ENCODE peak calls at places on chromosomes 1 and 21, in four cellular contexts. One of them, this sample, is unnamed.

GRCh38 chr1:34984435-34985062 is 598 bp downstream of the TMEM35B start:
- DNase-seq in GM12878: no peak
- DNase-seq in HL-60: peak
- DNase-seq in K562: peak
- DNase-seq in this sample: no peak

GRCh38 chr21:33198346-33199135 is 31.2 kb upstream of the IFNAR2 start:
- DNase-seq in GM12878: no peak
- DNase-seq in HL-60: peak
- DNase-seq in K562: no peak
- DNase-seq in this sample: no peak

GRCh38 chr1:111599781-111600180 is 19.8 kb upstream of the RAP1A start:
- DNase-seq in GM12878: no peak
- DNase-seq in HL-60: no peak
- DNase-seq in K562: peak
- DNase-seq in this sample: no peak

GRCh38 chr1:2194898-2195673 is 514 bp upstream of the FAAP20 start:
- DNase-seq in GM12878: peak
- DNase-seq in HL-60: peak
- DNase-seq in K562: peak
- DNase-seq in this sample: peak

GRCh38 chr21:45542667-45543370 is 579 bp upstream of the SLC19A1 start:
- DNase-seq in GM12878: no peak
- DNase-seq in HL-60: no peak
- DNase-seq in K562: no peak
- DNase-seq in this sample: no peak

GRCh38 chr1:77031101-77031662 is 163.9 kb downstream of the ST6GALNAC5 start:
- DNase-seq in GM12878: no peak
- DNase-seq in HL-60: no peak
- DNase-seq in K562: no peak
- DNase-seq in this sample: no peak

GRCh38 chr1:171661076-171661650 is 8.7 kb upstream of the MYOC start:
- DNase-seq in GM12878: no peak
- DNase-seq in HL-60: no peak
- DNase-seq in K562: no peak
- DNase-seq in this sample: no peak

GRCh38 chr1:93680121-93681094 is 1.2 kb downstream of the BCAR3 start:
- DNase-seq in GM12878: no peak
- DNase-seq in HL-60: no peak
- DNase-seq in K562: peak
- DNase-seq in this sample: peak

GRCh38 chr1:8396912-8397406 is 79.0 kb downstream of the SLC45A1 start:
- DNase-seq in GM12878: peak
- DNase-seq in HL-60: no peak
- DNase-seq in K562: peak
- DNase-seq in this sample: no peak

GRCh38 chr21:15592271-15592860 is 137.4 kb upstream of the USP25 start:
- DNase-seq in GM12878: no peak
- DNase-seq in HL-60: peak
- DNase-seq in K562: peak
- DNase-seq in this sample: no peak

GRCh38 chr1:172375227-172375631 is 45.3 kb upstream of the C1orf105 start:
- DNase-seq in GM12878: no peak
- DNase-seq in HL-60: no peak
- DNase-seq in K562: no peak
- DNase-seq in this sample: no peak

GRCh38 chr1:16208270-16208987 is 4.0 kb downstream of the ARHGEF19 start:
- DNase-seq in GM12878: no peak
- DNase-seq in HL-60: no peak
- DNase-seq in K562: no peak
- DNase-seq in this sample: no peak

GRCh38 chr1:116908821-116909510 is 750 bp upstream of the PTGFRN start:
- DNase-seq in GM12878: no peak
- DNase-seq in HL-60: no peak
- DNase-seq in K562: no peak
- DNase-seq in this sample: no peak

GRCh38 chr1:227848430-227848932 is 33.0 kb downstream of the PRSS38 start:
- DNase-seq in GM12878: no peak
- DNase-seq in HL-60: no peak
- DNase-seq in K562: peak
- DNase-seq in this sample: no peak

GRCh38 chr1:16189003-16189402 is 23.4 kb downstream of the ARHGEF19 start:
- DNase-seq in GM12878: no peak
- DNase-seq in HL-60: no peak
- DNase-seq in K562: no peak
- DNase-seq in this sample: no peak

GRCh38 chr1:246789454-246790339 is 65.5 kb downstream of the SCCPDH start:
- DNase-seq in GM12878: no peak
- DNase-seq in HL-60: no peak
- DNase-seq in K562: no peak
- DNase-seq in this sample: no peak

GRCh38 chr1:44619261-44619900 is 54.9 kb downstream of the TMEM53 start:
- DNase-seq in GM12878: no peak
- DNase-seq in HL-60: no peak
- DNase-seq in K562: no peak
- DNase-seq in this sample: no peak

GRCh38 chr1:231512147-231512698 is 16.2 kb upstream of the TSNAX start:
- DNase-seq in GM12878: peak
- DNase-seq in HL-60: no peak
- DNase-seq in K562: no peak
- DNase-seq in this sample: no peak

GRCh38 chr1:117051224-117052064 is 8.7 kb upstream of the TTF2 start:
- DNase-seq in GM12878: peak
- DNase-seq in HL-60: peak
- DNase-seq in K562: no peak
- DNase-seq in this sample: no peak

GRCh38 chr1:171083222-171083621 is 7.5 kb upstream of the FMO3 start:
- DNase-seq in GM12878: no peak
- DNase-seq in HL-60: no peak
- DNase-seq in K562: no peak
- DNase-seq in this sample: no peak

GRCh38 chr1:245060684-245061374 is 94.0 kb upstream of the KIF26B start:
- DNase-seq in GM12878: no peak
- DNase-seq in HL-60: no peak
- DNase-seq in K562: no peak
- DNase-seq in this sample: no peak

GRCh38 chr21:41247561-41247968 is 69.0 kb upstream of the FAM3B start:
- DNase-seq in GM12878: no peak
- DNase-seq in HL-60: no peak
- DNase-seq in K562: peak
- DNase-seq in this sample: no peak

GRCh38 chr1:91680556-91680955 is 179.9 kb downstream of the CDC7 start:
- DNase-seq in GM12878: no peak
- DNase-seq in HL-60: no peak
- DNase-seq in K562: no peak
- DNase-seq in this sample: no peak

GRCh38 chr1:67105508-67105907 is 29.3 kb downstream of the C1orf141 start:
- DNase-seq in GM12878: no peak
- DNase-seq in HL-60: no peak
- DNase-seq in K562: no peak
- DNase-seq in this sample: no peak
- TF ChIP-seq SPI1 in GM12878: no peak
- TF ChIP-seq SPI1 in HL-60: no peak
- TF ChIP-seq SPI1 in K562: no peak
- TF ChIP-seq SPI1 in this sample: no peak

GRCh38 chr21:39658066-39658465 is 45.3 kb downstream of the B3GALT5 start:
- DNase-seq in GM12878: no peak
- DNase-seq in HL-60: no peak
- DNase-seq in K562: no peak
- DNase-seq in this sample: no peak

GRCh38 chr21:39656209-39656608 is 43.5 kb downstream of the B3GALT5 start:
- DNase-seq in GM12878: no peak
- DNase-seq in HL-60: no peak
- DNase-seq in K562: no peak
- DNase-seq in this sample: no peak

GRCh38 chr21:39655589-39655988 is 42.8 kb downstream of the B3GALT5 start:
- DNase-seq in GM12878: no peak
- DNase-seq in HL-60: no peak
- DNase-seq in K562: no peak
- DNase-seq in this sample: no peak

GRCh38 chr21:39659070-39659815 is 46.5 kb downstream of the B3GALT5 start:
- DNase-seq in GM12878: no peak
- DNase-seq in HL-60: no peak
- DNase-seq in K562: no peak
- DNase-seq in this sample: no peak

DNA sequence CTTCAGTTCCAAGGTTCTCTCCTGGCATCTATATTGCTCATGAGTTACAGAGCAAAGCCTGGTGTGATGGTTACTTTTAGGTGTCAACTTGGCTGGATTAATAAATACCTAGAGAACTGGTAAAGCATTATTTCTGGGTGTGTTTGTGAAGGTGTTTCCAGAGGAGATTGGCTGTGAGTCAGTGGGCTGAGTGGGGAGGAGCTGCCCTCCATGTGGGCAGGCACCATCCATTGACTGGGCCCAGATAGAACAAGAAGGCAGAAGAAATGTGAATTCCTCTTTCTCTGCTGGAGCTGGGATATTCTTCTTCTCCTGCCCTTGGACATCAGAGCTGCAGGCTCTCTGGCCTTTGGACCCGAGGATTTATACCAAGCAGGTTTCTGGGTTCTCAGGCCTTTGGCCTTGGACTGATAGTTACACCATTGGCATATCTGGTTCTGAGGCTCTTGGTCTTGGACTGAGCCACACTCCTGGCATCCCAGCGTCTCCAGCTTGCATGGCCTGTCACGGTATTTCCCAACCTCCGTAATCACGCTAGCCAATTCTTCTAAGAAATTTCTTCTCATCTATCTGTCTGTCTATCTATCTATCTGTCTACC is 44.5 kb downstream of the B3GALT5 start:
- DNase-seq in GM12878: no peak
- DNase-seq in HL-60: no peak
- DNase-seq in K562: no peak
- DNase-seq in this sample: no peak
- TF ChIP-seq SPI1 in GM12878: no peak
- TF ChIP-seq SPI1 in HL-60: no peak
- TF ChIP-seq SPI1 in K562: no peak
- TF ChIP-seq SPI1 in this sample: no peak

DNA sequence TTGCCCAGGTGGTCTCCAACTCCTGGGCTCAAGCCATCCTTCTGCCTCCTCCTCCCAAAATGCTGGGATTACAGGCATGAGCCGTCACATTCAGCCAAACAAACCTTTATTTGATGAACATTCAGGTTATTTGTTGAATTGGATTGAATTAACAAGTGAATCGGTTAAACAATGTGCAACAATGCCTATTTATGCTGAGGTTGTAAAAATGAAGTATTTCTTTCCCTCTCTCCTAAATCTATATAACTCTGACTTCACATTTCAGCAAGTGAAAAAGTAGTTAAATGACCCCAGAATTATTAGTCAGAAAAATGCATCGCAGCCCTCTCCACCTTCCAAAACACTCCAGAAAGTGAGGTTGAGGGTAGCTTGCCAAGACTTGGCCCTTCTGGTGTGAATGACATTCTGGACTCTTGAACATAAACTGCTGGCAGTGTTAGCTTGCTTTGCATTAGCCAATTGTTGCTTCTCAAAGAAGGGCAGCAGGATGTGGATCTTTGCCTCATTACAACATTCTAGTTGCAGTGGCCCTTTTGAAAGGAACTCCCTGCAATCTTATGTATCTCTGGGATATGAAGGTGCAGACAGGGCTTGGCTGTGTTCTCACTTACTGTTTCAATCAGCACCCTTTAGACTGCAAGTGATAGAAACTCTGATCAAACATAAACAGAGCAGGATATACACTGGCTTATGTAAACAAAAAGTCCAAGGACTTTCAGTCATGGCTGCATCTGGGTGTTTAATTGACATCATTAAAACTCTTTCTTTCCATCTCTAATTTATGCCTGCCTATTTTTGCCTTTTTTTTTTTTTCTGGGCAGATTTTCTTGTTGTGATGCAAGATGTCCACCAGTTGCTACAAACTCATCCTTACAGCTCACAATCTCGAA is 22.4 kb downstream of the EDN2 start:
- DNase-seq in GM12878: no peak
- DNase-seq in HL-60: no peak
- DNase-seq in K562: no peak
- DNase-seq in this sample: no peak
- TF ChIP-seq SPI1 in GM12878: no peak
- TF ChIP-seq SPI1 in HL-60: no peak
- TF ChIP-seq SPI1 in K562: no peak
- TF ChIP-seq SPI1 in this sample: no peak

DNA sequence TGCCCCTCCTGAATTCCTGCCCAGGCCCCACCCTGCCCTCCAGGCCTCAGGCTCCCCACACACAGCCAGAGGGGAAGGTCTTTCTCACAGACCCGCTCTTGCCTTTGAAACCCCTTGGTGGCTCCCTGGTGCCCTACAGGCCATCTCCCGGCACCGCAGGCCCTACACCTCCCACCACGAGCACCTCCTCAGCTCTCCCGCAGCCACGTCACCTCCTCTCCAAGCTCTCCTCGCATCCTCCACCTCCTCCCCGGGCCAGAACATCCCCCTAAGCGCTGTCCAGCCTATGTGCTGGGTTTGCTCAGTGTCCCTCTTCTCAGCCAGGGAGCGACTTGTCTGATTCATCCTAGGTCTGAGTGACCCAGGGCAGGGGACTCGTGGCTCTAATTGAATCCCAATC is 66.4 kb downstream of the DMRTB1 start:
- DNase-seq in GM12878: no peak
- DNase-seq in HL-60: no peak
- DNase-seq in K562: peak
- DNase-seq in this sample: no peak
- TF ChIP-seq SPI1 in GM12878: no peak
- TF ChIP-seq SPI1 in HL-60: no peak
- TF ChIP-seq SPI1 in K562: no peak
- TF ChIP-seq SPI1 in this sample: no peak

This sample was measured in GM12891.